ENCODE peak calls at places on chromosome 2, in eight cellular contexts. N, J, V, M, P, D, U and S are unnamed samples.

GRCh38 chr2:28393115-28393836 is 618 bp downstream of the FOSL2 start:
- DNase-seq in P (no peak), M (peak; percentile 76), V (peak; percentile 9), U (peak; percentile 41), D (peak; percentile 87), N (no peak), J (peak; percentile 33), S (no peak)

GRCh38 chr2:168189835-168190426 is 57.5 kb downstream of the STK39 start:
- DNase-seq in M (no peak), U (no peak), J (no peak), V (no peak), P (no peak), N (no peak), D (no peak), S (peak; percentile 81)

GRCh38 chr2:222977121-222977520 is 74.9 kb upstream of the KCNE4 start:
- DNase-seq in M (no peak), N (no peak), U (no peak), J (no peak), V (no peak), D (no peak), P (no peak), S (no peak)

GRCh38 chr2:215866594-215866993 is 146.8 kb downstream of the MREG start:
- DNase-seq in D (no peak), U (no peak), N (no peak), M (no peak), J (no peak), V (no peak), P (no peak), S (no peak)

GRCh38 chr2:107808023-107808422 is 18.7 kb upstream of the RGPD4 start:
- DNase-seq in D (no peak), P (no peak), U (no peak), J (no peak), M (no peak), V (no peak), N (no peak), S (no peak)

GRCh38 chr2:190183535-190183934 is 121.0 kb upstream of the MSTN start:
- DNase-seq in J (no peak), N (no peak), U (no peak), V (no peak), D (no peak), M (no peak), P (no peak), S (no peak)

GRCh38 chr2:136206613-136207012 is 88.7 kb upstream of the CXCR4 start:
- DNase-seq in P (no peak), M (no peak), V (no peak), N (no peak), D (no peak), U (peak; percentile 66), J (no peak), S (no peak)

GRCh38 chr2:37832590-37833197 is 92.4 kb upstream of the RMDN2 start:
- DNase-seq in N (peak; percentile 37), V (peak; percentile 45), D (peak; percentile 92), U (peak; percentile 83), J (peak; percentile 80), P (peak; percentile 79), M (peak; percentile 66), S (peak; percentile 80)

GRCh38 chr2:112787294-112787693 is 3.0 kb upstream of the IL1A start:
- DNase-seq in P (no peak), V (no peak), J (no peak), M (no peak), U (no peak), N (no peak), D (no peak), S (peak; percentile 50)

GRCh38 chr2:131064589-131065232 is 28.5 kb downstream of the FAM168B start:
- DNase-seq in J (no peak), V (no peak), P (no peak), D (no peak), M (no peak), U (no peak), N (no peak), S (no peak)

GRCh38 chr2:72142743-72143440 is 4.8 kb downstream of the CYP26B1 start:
- DNase-seq in D (peak; percentile 88), N (no peak), J (no peak), U (no peak), V (no peak), P (no peak), M (no peak), S (no peak)

GRCh38 chr2:43193652-43193995 is 32.8 kb downstream of the ZFP36L2 start:
- DNase-seq in V (no peak), D (no peak), U (no peak), J (no peak), P (no peak), M (no peak), N (no peak), S (no peak)

GRCh38 chr2:231672617-231673347 is 35.5 kb upstream of the PTMA start:
- DNase-seq in J (peak; percentile 40), N (peak; percentile 45), U (peak; percentile 88), V (no peak), P (no peak), M (peak; percentile 22), D (no peak), S (no peak)

GRCh38 chr2:178306351-178307073 is 112.2 kb downstream of the OSBPL6 start:
- DNase-seq in M (peak; percentile 36), U (peak; percentile 24), D (no peak), J (peak; percentile 88), N (peak; percentile 21), V (peak; percentile 57), P (peak; percentile 16), S (peak; percentile 28)

GRCh38 chr2:155256803-155257202 is 558.3 kb downstream of the KCNJ3 start:
- DNase-seq in N (no peak), U (no peak), J (no peak), M (no peak), D (no peak), P (no peak), V (no peak), S (no peak)

GRCh38 chr2:96764253-96764637 is 3.5 kb downstream of the CNNM4 start:
- DNase-seq in J (peak; percentile 92), N (no peak), U (no peak), V (no peak), D (no peak), P (no peak), M (no peak), S (no peak)

GRCh38 chr2:148338544-148338943 is 306.0 kb upstream of the EPC2 start:
- DNase-seq in D (no peak), M (peak; percentile 35), V (no peak), P (peak; percentile 14), U (no peak), J (no peak), N (no peak), S (peak; percentile 54)

GRCh38 chr2:149044500-149044899 is 6.0 kb downstream of the LYPD6B start:
- DNase-seq in D (no peak), J (no peak), N (no peak), V (no peak), P (no peak), U (no peak), M (no peak), S (no peak)

GRCh38 chr2:202965810-202966454 is 48.7 kb upstream of the NBEAL1 start:
- DNase-seq in M (peak; percentile 47), V (no peak), N (peak; percentile 67), D (no peak), J (peak; percentile 23), U (no peak), P (peak; percentile 22), S (peak; percentile 7)

GRCh38 chr2:122543815-122544214 is 788.4 kb downstream of the TSN start:
- DNase-seq in U (no peak), P (no peak), N (peak; percentile 7), J (no peak), V (no peak), D (no peak), M (no peak), S (peak; percentile 8)

GRCh38 chr2:228458364-228458763 is 276.9 kb upstream of the SPHKAP start:
- DNase-seq in M (no peak), P (no peak), U (no peak), V (no peak), N (no peak), D (no peak), J (no peak), S (no peak)

GRCh38 chr2:165601866-165602636 is 132.6 kb downstream of the CSRNP3 start:
- DNase-seq in D (no peak), N (peak; percentile 41), J (no peak), P (no peak), V (peak; percentile 65), M (peak; percentile 78), U (no peak), S (peak; percentile 28)

GRCh38 chr2:69375494-69376353 is 11.3 kb downstream of the GFPT1 start:
- DNase-seq in D (no peak), P (peak; percentile 16), V (peak; percentile 23), U (no peak), M (no peak), N (no peak), J (peak; percentile 81), S (peak; percentile 18)

GRCh38 chr2:164896634-164897033 is 55.0 kb upstream of the COBLL1 start:
- DNase-seq in V (no peak), M (no peak), N (peak; percentile 63), U (no peak), D (no peak), P (no peak), J (peak; percentile 39), S (peak; percentile 77)

GRCh38 chr2:117323341-117323740 is 491.1 kb upstream of the DDX18 start:
- DNase-seq in J (no peak), P (no peak), D (no peak), N (no peak), M (no peak), V (no peak), U (no peak), S (no peak)

GRCh38 chr2:166333809-166334208 is 41.9 kb downstream of the SCN9A start:
- DNase-seq in N (no peak), J (no peak), D (no peak), V (no peak), M (peak; percentile 35), U (no peak), P (no peak), S (peak; percentile 2)

GRCh38 chr2:226691265-226691664 is 108.4 kb downstream of the IRS1 start:
- DNase-seq in D (no peak), U (no peak), P (no peak), V (no peak), J (no peak), N (no peak), M (no peak), S (no peak)

GRCh38 chr2:38077431-38077769 is 1.4 kb upstream of the CYP1B1 start:
- DNase-seq in D (no peak), N (no peak), V (no peak), M (no peak), P (no peak), J (no peak), U (no peak), S (no peak)

GRCh38 chr2:143426296-143426695 is 297.1 kb downstream of the ARHGAP15 start:
- DNase-seq in U (no peak), J (no peak), V (no peak), D (no peak), N (no peak), M (peak; percentile 50), P (no peak), S (peak; percentile 27)

GRCh38 chr2:239930378-239930777 is 94.8 kb downstream of the NDUFA10 start:
- DNase-seq in N (no peak), P (no peak), D (peak; percentile 39), M (no peak), U (no peak), V (no peak), J (no peak), S (no peak)

GRCh38 chr2:3193423-3194330 is 183.9 kb downstream of the EIPR1 start:
- DNase-seq in P (no peak), J (no peak), V (no peak), U (no peak), M (no peak), D (no peak), N (no peak), S (no peak)

GRCh38 chr2:44930274-44930826 is 11.2 kb upstream of the SIX3 start:
- DNase-seq in D (no peak), N (no peak), J (peak; percentile 45), P (no peak), M (no peak), U (no peak), V (no peak), S (no peak)